ENCODE peak calls at places on chromosomes 2 and 18, in seven cellular contexts. One of them, this sample, is unnamed.

GRCh38 chr2:108923019-108923700 is 65.9 kb downstream of the EDAR start:
- DNase-seq in psoas muscle: no peak
- DNase-seq in uterus: no peak
- DNase-seq in mammary epithelial cell: peak; percentile 96
- DNase-seq in HCT116: peak; percentile 21
- DNase-seq in stomach: peak; percentile 66
- DNase-seq in ovary: no peak
- DNase-seq in this sample: no peak

GRCh38 chr18:22347624-22348511 is 69.8 kb downstream of the CTAGE1 start:
- DNase-seq in uterus: peak; percentile 44
- DNase-seq in ovary: peak; percentile 45
- DNase-seq in stomach: no peak
- DNase-seq in mammary epithelial cell: no peak
- DNase-seq in HCT116: no peak
- DNase-seq in psoas muscle: no peak
- DNase-seq in this sample: no peak

GRCh38 chr2:177998006-177998405 is 74.6 kb downstream of the PDE11A start:
- DNase-seq in HCT116: no peak
- DNase-seq in mammary epithelial cell: peak; percentile 54
- DNase-seq in uterus: no peak
- DNase-seq in stomach: no peak
- DNase-seq in ovary: no peak
- DNase-seq in psoas muscle: no peak
- DNase-seq in this sample: no peak

GRCh38 chr18:70419526-70419925 is 130.7 kb downstream of the SOCS6 start:
- DNase-seq in uterus: no peak
- DNase-seq in stomach: no peak
- DNase-seq in HCT116: no peak
- DNase-seq in psoas muscle: no peak
- DNase-seq in ovary: no peak
- DNase-seq in mammary epithelial cell: peak; percentile 20
- DNase-seq in this sample: no peak

GRCh38 chr2:207692206-207693065 is 19.0 kb upstream of the CCNYL1 start:
- DNase-seq in ovary: no peak
- DNase-seq in mammary epithelial cell: no peak
- DNase-seq in psoas muscle: no peak
- DNase-seq in uterus: no peak
- DNase-seq in HCT116: peak; percentile 46
- DNase-seq in stomach: peak; percentile 56
- DNase-seq in this sample: no peak

GRCh38 chr2:178008636-178009289 is 63.8 kb downstream of the PDE11A start:
- DNase-seq in stomach: peak; percentile 47
- DNase-seq in uterus: no peak
- DNase-seq in ovary: peak; percentile 27
- DNase-seq in psoas muscle: no peak
- DNase-seq in mammary epithelial cell: peak; percentile 73
- DNase-seq in HCT116: no peak
- DNase-seq in this sample: no peak

GRCh38 chr2:109289823-109290222 is 160.8 kb downstream of the SH3RF3 start:
- DNase-seq in uterus: no peak
- DNase-seq in stomach: no peak
- DNase-seq in ovary: no peak
- DNase-seq in psoas muscle: no peak
- DNase-seq in mammary epithelial cell: no peak
- DNase-seq in HCT116: no peak
- DNase-seq in this sample: no peak

GRCh38 chr18:75799449-75800330 is 372.2 kb upstream of the SMIM21 start:
- DNase-seq in ovary: no peak
- DNase-seq in stomach: no peak
- DNase-seq in HCT116: no peak
- DNase-seq in psoas muscle: no peak
- DNase-seq in uterus: no peak
- DNase-seq in mammary epithelial cell: no peak
- DNase-seq in this sample: no peak

GRCh38 chr2:30695749-30696148 is 111.5 kb downstream of the CAPN13 start:
- DNase-seq in mammary epithelial cell: no peak
- DNase-seq in HCT116: no peak
- DNase-seq in psoas muscle: no peak
- DNase-seq in stomach: no peak
- DNase-seq in ovary: no peak
- DNase-seq in uterus: no peak
- DNase-seq in this sample: no peak

GRCh38 chr2:128639693-128640092 is 321.0 kb upstream of the HS6ST1 start:
- DNase-seq in uterus: no peak
- DNase-seq in psoas muscle: no peak
- DNase-seq in ovary: no peak
- DNase-seq in stomach: peak; percentile 10
- DNase-seq in HCT116: no peak
- DNase-seq in mammary epithelial cell: no peak
- DNase-seq in this sample: no peak

GRCh38 chr2:149062531-149062930 is 24.0 kb downstream of the LYPD6B start:
- DNase-seq in stomach: no peak
- DNase-seq in HCT116: no peak
- DNase-seq in uterus: no peak
- DNase-seq in mammary epithelial cell: no peak
- DNase-seq in ovary: no peak
- DNase-seq in psoas muscle: no peak
- DNase-seq in this sample: no peak
- H3K4me1 ChIP-seq in stomach: peaks cover 14% of the 10 kb centered on the region
- H3K4me1 ChIP-seq in HCT116: peaks cover 5% of the 10 kb centered on the region
- H3K4me1 ChIP-seq in uterus: no peaks in the 10 kb centered on the region
- H3K4me1 ChIP-seq in mammary epithelial cell: no peaks in the 10 kb centered on the region
- H3K4me1 ChIP-seq in ovary: no peaks in the 10 kb centered on the region
- H3K4me1 ChIP-seq in psoas muscle: no peaks in the 10 kb centered on the region
- H3K4me1 ChIP-seq in this sample: no peaks in the 10 kb centered on the region

GRCh38 chr2:135925571-135925970 is 49.3 kb upstream of the MCM6 start:
- DNase-seq in psoas muscle: no peak
- DNase-seq in uterus: no peak
- DNase-seq in stomach: no peak
- DNase-seq in mammary epithelial cell: no peak
- DNase-seq in HCT116: no peak
- DNase-seq in ovary: no peak
- DNase-seq in this sample: no peak
- H3K27ac ChIP-seq in psoas muscle: no peak overlapping the region
- H3K27ac ChIP-seq in uterus: no peak overlapping the region
- H3K27ac ChIP-seq in stomach: no peak overlapping the region
- H3K27ac ChIP-seq in mammary epithelial cell: no peak overlapping the region
- H3K27ac ChIP-seq in HCT116: no peak overlapping the region
- H3K27ac ChIP-seq in ovary: no peak overlapping the region
- H3K27ac ChIP-seq in this sample: no peak overlapping the region

DNA sequence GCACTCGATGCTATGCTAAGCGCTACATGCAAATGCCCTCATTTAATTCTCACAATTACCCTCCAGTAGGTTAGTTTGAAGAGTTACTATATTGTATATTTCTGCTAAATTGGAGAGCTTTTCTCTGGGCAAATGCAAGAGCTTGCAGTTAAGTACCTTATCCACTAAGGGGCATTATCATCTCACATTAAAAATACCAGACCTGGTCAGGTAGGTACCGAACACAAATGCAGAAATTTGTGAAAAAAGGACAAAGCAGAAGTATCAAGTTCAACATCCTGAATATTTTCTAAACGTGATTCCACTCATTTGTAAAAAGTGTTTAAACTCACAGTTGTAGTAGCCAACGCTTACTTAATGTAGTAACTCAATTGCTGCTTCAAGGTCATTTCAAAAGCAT is 52.2 kb downstream of the CYRIA start:
- DNase-seq in HCT116: no peak
- DNase-seq in psoas muscle: no peak
- DNase-seq in stomach: no peak
- DNase-seq in mammary epithelial cell: no peak
- DNase-seq in uterus: no peak
- DNase-seq in ovary: no peak
- DNase-seq in this sample: no peak
- TF ChIP-seq CTCF in HCT116: peak; percentile 56
- TF ChIP-seq CTCF in psoas muscle: peak; percentile 63
- TF ChIP-seq CTCF in stomach: peak; percentile 69
- TF ChIP-seq CTCF in mammary epithelial cell: peak; percentile 65
- TF ChIP-seq CTCF in uterus: peak; percentile 63
- TF ChIP-seq CTCF in ovary: peak; percentile 11
- TF ChIP-seq CTCF in this sample: peak; percentile 42

GRCh38 chr2:120776649-120777048 is 41.0 kb downstream of the GLI2 start:
- DNase-seq in mammary epithelial cell: no peak
- DNase-seq in ovary: peak; percentile 14
- DNase-seq in HCT116: no peak
- DNase-seq in stomach: no peak
- DNase-seq in uterus: no peak
- DNase-seq in psoas muscle: no peak
- DNase-seq in this sample: no peak
- H3K4me1 ChIP-seq in mammary epithelial cell: no peaks in the 10 kb centered on the region
- H3K4me1 ChIP-seq in ovary: peaks cover 44% of the 10 kb centered on the region
- H3K4me1 ChIP-seq in HCT116: peaks cover 22% of the 10 kb centered on the region
- H3K4me1 ChIP-seq in stomach: peaks cover 13% of the 10 kb centered on the region
- H3K4me1 ChIP-seq in uterus: peaks cover 10% of the 10 kb centered on the region
- H3K4me1 ChIP-seq in psoas muscle: no peaks in the 10 kb centered on the region
- H3K4me1 ChIP-seq in this sample: no peaks in the 10 kb centered on the region

GRCh38 chr2:728165-728564 is 51.0 kb upstream of the TMEM18 start:
- DNase-seq in ovary: no peak
- DNase-seq in HCT116: no peak
- DNase-seq in stomach: no peak
- DNase-seq in psoas muscle: no peak
- DNase-seq in uterus: no peak
- DNase-seq in mammary epithelial cell: no peak
- DNase-seq in this sample: no peak
- H3K27ac ChIP-seq in ovary: no peak overlapping the region
- H3K27ac ChIP-seq in HCT116: no peak overlapping the region
- H3K27ac ChIP-seq in stomach: no peak overlapping the region
- H3K27ac ChIP-seq in psoas muscle: no peak overlapping the region
- H3K27ac ChIP-seq in uterus: no peak overlapping the region
- H3K27ac ChIP-seq in mammary epithelial cell: no peak overlapping the region
- H3K27ac ChIP-seq in this sample: no peak overlapping the region

GRCh38 chr2:228689049-228689448 is 507.6 kb upstream of the SPHKAP start:
- DNase-seq in HCT116: no peak
- DNase-seq in ovary: no peak
- DNase-seq in mammary epithelial cell: no peak
- DNase-seq in uterus: peak; percentile 18
- DNase-seq in psoas muscle: no peak
- DNase-seq in stomach: no peak
- DNase-seq in this sample: no peak
- TF ChIP-seq CTCF in HCT116: no peak
- TF ChIP-seq CTCF in ovary: no peak
- TF ChIP-seq CTCF in mammary epithelial cell: no peak
- TF ChIP-seq CTCF in uterus: peak; percentile 22
- TF ChIP-seq CTCF in psoas muscle: no peak
- TF ChIP-seq CTCF in stomach: no peak
- TF ChIP-seq CTCF in this sample: peak; percentile 22

GRCh38 chr2:172847188-172847587 is 111.5 kb downstream of the RAPGEF4 start:
- DNase-seq in psoas muscle: no peak
- DNase-seq in stomach: no peak
- DNase-seq in mammary epithelial cell: no peak
- DNase-seq in uterus: no peak
- DNase-seq in HCT116: no peak
- DNase-seq in ovary: no peak
- DNase-seq in this sample: no peak
- H3K4me1 ChIP-seq in psoas muscle: no peaks in the 10 kb centered on the region
- H3K4me1 ChIP-seq in stomach: peaks cover 11% of the 10 kb centered on the region
- H3K4me1 ChIP-seq in mammary epithelial cell: peaks cover 9% of the 10 kb centered on the region
- H3K4me1 ChIP-seq in uterus: no peaks in the 10 kb centered on the region
- H3K4me1 ChIP-seq in HCT116: no peaks in the 10 kb centered on the region
- H3K4me1 ChIP-seq in ovary: no peaks in the 10 kb centered on the region
- H3K4me1 ChIP-seq in this sample: no peaks in the 10 kb centered on the region

GRCh38 chr2:218814540-218815243 is 16.9 kb downstream of the PRKAG3 start:
- DNase-seq in mammary epithelial cell: no peak
- DNase-seq in psoas muscle: no peak
- DNase-seq in ovary: no peak
- DNase-seq in uterus: no peak
- DNase-seq in HCT116: no peak
- DNase-seq in stomach: no peak
- DNase-seq in this sample: no peak
- H3K27ac ChIP-seq in mammary epithelial cell: no peak overlapping the region
- H3K27ac ChIP-seq in psoas muscle: no peak overlapping the region
- H3K27ac ChIP-seq in ovary: no peak overlapping the region
- H3K27ac ChIP-seq in uterus: no peak overlapping the region
- H3K27ac ChIP-seq in HCT116: no peak overlapping the region
- H3K27ac ChIP-seq in stomach: no peak overlapping the region
- H3K27ac ChIP-seq in this sample: no peak overlapping the region

GRCh38 chr18:755506-755905 is 43.1 kb upstream of the ENOSF1 start:
- DNase-seq in mammary epithelial cell: no peak
- DNase-seq in psoas muscle: no peak
- DNase-seq in stomach: no peak
- DNase-seq in ovary: no peak
- DNase-seq in uterus: no peak
- DNase-seq in HCT116: no peak
- DNase-seq in this sample: no peak
- TF ChIP-seq CTCF in mammary epithelial cell: no peak
- TF ChIP-seq CTCF in psoas muscle: no peak
- TF ChIP-seq CTCF in stomach: no peak
- TF ChIP-seq CTCF in ovary: no peak
- TF ChIP-seq CTCF in uterus: no peak
- TF ChIP-seq CTCF in HCT116: no peak
- TF ChIP-seq CTCF in this sample: no peak